ENCODE peak calls at places on chromosomes 6 and 20, in six cellular contexts. N is heart left ventricle, P is left ventricle myocardium inferior, W is neural progenitor cell, D is PC-3, M is tibial artery. F is an unnamed sample.

GRCh38 chr6:168648730-168649129 is 207.7 kb downstream of the SMOC2 start:
- DNase-seq in N (no peak), P (no peak), W (no peak), D (no peak), M (no peak), F (no peak)

GRCh38 chr20:18443841-18444240 is 23.0 kb downstream of the DZANK1 start:
- DNase-seq in N (no peak), P (no peak), W (no peak), D (no peak), M (no peak), F (no peak)

GRCh38 chr6:17851720-17852161 is 135.7 kb downstream of the KIF13A start:
- DNase-seq in N (no peak), P (no peak), W (no peak), D (peak), M (no peak), F (no peak)

GRCh38 chr6:8278562-8278961 is 156.8 kb downstream of the SLC35B3 start:
- DNase-seq in N (no peak), P (no peak), W (no peak), D (no peak), M (no peak), F (no peak)

GRCh38 chr20:50919567-50919966 is 11.7 kb downstream of the ADNP start:
- DNase-seq in N (peak), P (no peak), W (no peak), D (peak), M (peak), F (no peak)

GRCh38 chr6:56524891-56525703 is 117.6 kb downstream of the DST start:
- DNase-seq in N (no peak), P (no peak), W (no peak), D (peak), M (no peak), F (no peak)

GRCh38 chr6:163405412-163406309 is 8.9 kb upstream of the QKI start:
- DNase-seq in N (peak), P (peak), W (no peak), D (no peak), M (peak), F (no peak)

GRCh38 chr6:149176971-149177667 is 140.4 kb upstream of the TAB2 start:
- DNase-seq in N (no peak), P (no peak), W (no peak), D (no peak), M (no peak), F (no peak)

GRCh38 chr20:2693286-2693995 is 861 bp downstream of the EBF4 start:
- DNase-seq in N (no peak), P (peak), W (peak), D (no peak), M (no peak), F (no peak)

GRCh38 chr6:116533233-116533957 is 12.1 kb downstream of the TRAPPC3L start:
- DNase-seq in N (no peak), P (no peak), W (peak), D (no peak), M (no peak), F (no peak)

GRCh38 chr6:169539176-169539897 is 162.5 kb downstream of the WDR27 start:
- DNase-seq in N (no peak), P (no peak), W (no peak), D (no peak), M (no peak), F (no peak)

GRCh38 chr20:52434041-52434425 is 242.5 kb upstream of the ZFP64 start:
- DNase-seq in N (no peak), P (no peak), W (no peak), D (no peak), M (no peak), F (no peak)

GRCh38 chr6:44387346-44388134 is at the start of gene CDC5L:
- DNase-seq in N (peak), P (peak), W (peak), D (peak), M (peak), F (peak)

GRCh38 chr20:44585042-44585968 is 2.9 kb downstream of the PKIG start:
- DNase-seq in N (no peak), P (no peak), W (no peak), D (no peak), M (no peak), F (no peak)

GRCh38 chr6:164303092-164304007 is 888.8 kb downstream of the QKI start:
- DNase-seq in N (peak), P (peak), W (no peak), D (no peak), M (peak), F (no peak)

GRCh38 chr20:61510778-61511330 is 258.8 kb downstream of the CDH4 start:
- DNase-seq in N (no peak), P (no peak), W (no peak), D (no peak), M (no peak), F (no peak)

GRCh38 chr20:61514805-61515505 is 262.9 kb downstream of the CDH4 start:
- DNase-seq in N (no peak), P (no peak), W (no peak), D (no peak), M (no peak), F (no peak)

GRCh38 chr20:61514018-61514755 is 262.1 kb downstream of the CDH4 start:
- DNase-seq in N (no peak), P (no peak), W (no peak), D (no peak), M (no peak), F (no peak)

GRCh38 chr20:61513124-61514017 is 261.3 kb downstream of the CDH4 start:
- DNase-seq in N (no peak), P (no peak), W (no peak), D (no peak), M (no peak), F (no peak)

DNA sequence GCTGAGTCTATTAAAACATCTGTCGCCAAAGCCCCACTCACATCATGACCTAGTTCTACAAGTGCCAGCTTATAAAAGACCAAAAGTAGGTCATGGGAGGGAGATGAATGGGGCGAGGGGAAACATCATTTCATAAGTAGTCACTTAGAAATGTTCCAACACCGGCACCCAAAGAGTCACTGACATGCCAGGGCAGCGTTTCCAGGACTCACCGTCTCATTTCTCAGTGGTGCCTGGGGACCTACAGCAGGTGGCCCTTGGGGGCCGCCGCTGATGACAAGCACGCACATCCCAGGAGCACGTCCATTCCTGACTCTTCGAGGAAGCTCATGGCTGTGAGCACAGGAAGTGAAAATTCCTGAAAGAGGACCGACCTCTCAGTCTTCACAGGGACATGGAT is 260.4 kb downstream of the CDH4 start:
- DNase-seq in N (no peak), P (no peak), W (no peak), D (no peak), M (no peak), F (no peak)
- H3K27ac ChIP-seq in N (no peak), P (no peak), W (no peak), D (no peak), M (no peak), F (no peak)

DNA sequence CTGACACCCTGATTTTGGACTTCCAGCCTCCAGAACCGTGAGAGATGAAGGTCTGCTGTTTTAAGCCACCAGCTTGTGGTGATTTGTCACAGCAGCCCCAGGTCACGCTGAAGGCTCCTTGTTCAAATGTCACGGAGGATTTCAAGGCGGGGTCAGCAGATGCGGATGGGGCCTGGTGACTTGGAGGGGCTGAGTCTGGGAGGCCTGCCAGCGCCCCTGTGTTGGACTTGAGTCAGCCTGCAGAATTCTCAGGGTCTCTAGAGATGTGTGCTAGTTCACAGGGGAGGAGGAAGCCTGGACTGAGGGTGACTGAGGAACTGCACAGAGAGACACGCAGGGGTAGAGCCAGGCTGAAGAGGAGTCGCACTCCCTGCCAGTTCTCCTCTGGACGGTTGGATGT is 19.5 kb upstream of the TAF4 start:
- DNase-seq in N (no peak), P (no peak), W (no peak), D (no peak), M (no peak), F (no peak)
- H3K27ac ChIP-seq in N (no peak), P (no peak), W (no peak), D (no peak), M (no peak), F (no peak)

DNA sequence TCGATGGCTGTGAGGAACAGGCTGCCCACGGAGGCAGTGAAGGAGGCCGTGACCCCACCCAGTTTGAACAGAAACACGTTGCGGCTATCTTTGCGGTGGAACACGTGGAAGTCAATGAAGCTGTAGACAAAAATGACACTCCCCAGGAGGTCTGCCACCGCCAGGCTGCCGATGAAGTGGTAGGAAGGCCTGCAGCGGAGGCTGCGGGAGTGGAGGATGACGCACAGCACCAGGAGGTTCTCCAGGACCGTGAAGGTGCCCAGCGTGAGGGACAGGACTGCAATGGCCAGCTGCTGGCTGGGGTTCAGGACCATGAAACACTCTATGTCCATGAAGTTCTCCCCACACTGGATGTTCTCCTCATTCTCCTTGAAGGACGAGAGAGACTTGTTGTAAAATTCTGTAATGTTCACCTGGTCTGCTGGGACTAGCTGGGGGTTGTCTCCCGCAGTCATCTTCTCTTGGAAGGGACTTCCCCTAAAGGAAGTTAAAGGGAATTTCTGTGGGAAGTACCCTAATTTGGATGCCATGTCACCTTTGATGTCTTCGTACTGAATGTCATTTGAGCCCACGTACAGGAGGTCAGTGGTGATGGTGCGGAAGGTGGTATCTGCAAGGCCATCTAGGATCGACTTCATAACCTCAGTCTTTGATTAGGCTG is 21.4 kb downstream of the CNR1 start:
- DNase-seq in N (no peak), P (no peak), W (no peak), D (no peak), M (no peak), F (no peak)
- H3K27ac ChIP-seq in N (no peak), P (no peak), W (no peak), D (no peak), M (no peak), F (no peak)

GRCh38 chr6:150271501-150272263 is 97.1 kb upstream of the IYD start:
- DNase-seq in N (no peak), P (no peak), W (no peak), D (no peak), M (no peak), F (no peak)

GRCh38 chr6:150271172-150271500 is 97.7 kb upstream of the IYD start:
- DNase-seq in N (no peak), P (no peak), W (no peak), D (no peak), M (no peak), F (no peak)

GRCh38 chr6:150269130-150269856 is 99.5 kb upstream of the IYD start:
- DNase-seq in N (no peak), P (no peak), W (no peak), D (no peak), M (no peak), F (no peak)

GRCh38 chr6:150269857-150270223 is 99.0 kb upstream of the IYD start:
- DNase-seq in N (no peak), P (no peak), W (no peak), D (peak), M (no peak), F (no peak)

DNA sequence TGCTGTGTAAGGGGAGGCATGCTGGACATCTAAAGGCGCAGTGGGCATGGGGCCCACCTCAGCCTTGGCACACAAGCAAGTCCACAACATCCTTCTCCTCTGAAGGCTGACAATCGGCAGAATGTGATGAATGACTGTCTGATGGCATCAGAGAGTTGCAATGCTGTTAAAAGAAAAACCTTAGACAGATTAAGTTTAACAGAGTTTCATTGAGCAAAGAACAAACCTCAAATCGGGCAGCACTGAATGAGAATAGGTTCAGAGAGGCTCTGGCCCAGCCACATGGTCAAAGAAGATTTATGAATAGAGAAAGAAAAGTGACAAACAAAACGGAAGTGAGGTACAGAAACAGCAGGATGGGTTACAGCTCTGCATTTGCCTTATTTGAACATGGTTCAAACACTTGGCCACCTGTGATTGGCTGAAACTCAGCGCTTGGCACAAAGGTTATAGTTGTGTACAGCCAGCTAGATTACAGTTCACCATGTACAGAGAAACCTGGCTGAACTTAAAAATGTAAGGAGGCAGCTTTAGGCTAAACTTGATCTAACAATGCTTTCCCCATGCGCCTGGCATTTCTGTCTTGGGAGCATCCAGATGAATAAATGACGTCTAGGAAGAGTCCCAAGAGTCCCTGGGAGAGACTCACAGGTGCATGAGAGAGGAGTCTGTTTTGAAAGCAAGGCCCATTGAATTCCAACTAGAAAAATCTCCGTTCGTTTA is 98.3 kb upstream of the IYD start:
- DNase-seq in N (no peak), P (no peak), W (no peak), D (no peak), M (no peak), F (no peak)
- H3K27ac ChIP-seq in N (no peak), P (no peak), W (no peak), D (peak), M (no peak), F (no peak)

DNA sequence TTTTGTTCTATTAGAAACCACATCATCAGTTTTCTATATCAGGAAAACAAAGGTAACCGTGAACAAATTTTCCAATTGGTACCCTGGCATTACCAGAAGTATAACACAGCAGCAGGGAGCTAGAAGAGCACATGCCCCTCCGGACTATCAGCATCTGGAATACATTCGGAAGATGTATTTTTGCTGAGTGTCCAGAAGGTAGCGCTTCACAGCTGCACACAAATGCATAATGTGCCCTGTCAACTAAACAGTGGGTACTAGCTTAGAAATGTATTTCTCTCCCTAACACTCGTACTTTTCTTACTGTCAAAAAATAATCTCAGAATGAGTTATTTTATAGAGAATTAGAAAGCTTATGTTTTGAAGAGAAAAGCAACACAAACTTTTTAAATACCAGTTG is 77.6 kb downstream of the HUS1B start:
- DNase-seq in N (no peak), P (no peak), W (no peak), D (peak), M (no peak), F (no peak)
- H3K27ac ChIP-seq in N (no peak), P (no peak), W (no peak), D (no peak), M (no peak), F (no peak)

F was measured in breast epithelium.